ENCODE peak calls at places on chromosomes 12 and 14, in four cellular contexts. E is ovary, Y is A549, L is mammary epithelial cell. T is an unnamed sample.

GRCh38 chr12:88775742-88776151 is 195.5 kb upstream of the KITLG start:
- DNase-seq in E (no peak), Y (no peak), L (no peak), T (no peak)

GRCh38 chr14:102911991-102912761 is 10.3 kb upstream of the AMN start:
- DNase-seq in E (no peak), Y (no peak), L (no peak), T (no peak)

GRCh38 chr14:105899657-105900397 is 373.4 kb downstream of the TMEM121 start:
- DNase-seq in E (no peak), Y (no peak), L (no peak), T (no peak)

GRCh38 chr14:75881986-75882385 is 99.8 kb downstream of the TGFB3 start:
- DNase-seq in E (no peak), Y (no peak), L (no peak), T (no peak)

GRCh38 chr14:71497645-71498086 is 434.6 kb upstream of the RGS6 start:
- DNase-seq in E (no peak), Y (no peak), L (peak; percentile 69), T (no peak)

GRCh38 chr14:61342486-61342885 is 21.1 kb downstream of the PRKCH start:
- DNase-seq in E (no peak), Y (no peak), L (no peak), T (peak; percentile 68)

GRCh38 chr14:93925374-93925895 is 1.7 kb upstream of the FAM181A start:
- DNase-seq in E (no peak), Y (no peak), L (no peak), T (no peak)

GRCh38 chr12:48890657-48891418 is 25.2 kb upstream of the RND1 start:
- DNase-seq in E (peak; percentile 78), Y (no peak), L (peak; percentile 65), T (peak; percentile 51)

GRCh38 chr12:89244536-89244935 is 107.8 kb downstream of the DUSP6 start:
- DNase-seq in E (no peak), Y (no peak), L (no peak), T (no peak)

GRCh38 chr14:76077340-76077739 is 74.4 kb upstream of the GPATCH2L start:
- DNase-seq in E (no peak), Y (no peak), L (no peak), T (no peak)

GRCh38 chr12:53225635-53226424 is 6.2 kb downstream of the RARG start:
- DNase-seq in E (no peak), Y (no peak), L (peak; percentile 53), T (no peak)

GRCh38 chr12:21771311-21771710 is 3.2 kb downstream of the KCNJ8 start:
- DNase-seq in E (no peak), Y (no peak), L (no peak), T (no peak)

GRCh38 chr14:91414475-91415342 is 2.9 kb downstream of the CCDC88C start:
- DNase-seq in E (no peak), Y (no peak), L (no peak), T (no peak)
- H3K4me3 ChIP-seq in E (no peak overlapping the region), Y (no peak overlapping the region), L (no peak overlapping the region), T (peak overlapping the region; percentile 95)

GRCh38 chr12:57219205-57219992 is 2.8 kb downstream of the NXPH4 start:
- DNase-seq in E (no peak), Y (no peak), L (no peak), T (no peak)

GRCh38 chr12:57222286-57223190 is 5.9 kb downstream of the NXPH4 start:
- DNase-seq in E (no peak), Y (no peak), L (no peak), T (no peak)

GRCh38 chr12:57221169-57221917 is 4.7 kb downstream of the NXPH4 start:
- DNase-seq in E (no peak), Y (no peak), L (no peak), T (no peak)

GRCh38 chr12:57219993-57220728 is 3.6 kb downstream of the NXPH4 start:
- DNase-seq in E (no peak), Y (no peak), L (no peak), T (no peak)

DNA sequence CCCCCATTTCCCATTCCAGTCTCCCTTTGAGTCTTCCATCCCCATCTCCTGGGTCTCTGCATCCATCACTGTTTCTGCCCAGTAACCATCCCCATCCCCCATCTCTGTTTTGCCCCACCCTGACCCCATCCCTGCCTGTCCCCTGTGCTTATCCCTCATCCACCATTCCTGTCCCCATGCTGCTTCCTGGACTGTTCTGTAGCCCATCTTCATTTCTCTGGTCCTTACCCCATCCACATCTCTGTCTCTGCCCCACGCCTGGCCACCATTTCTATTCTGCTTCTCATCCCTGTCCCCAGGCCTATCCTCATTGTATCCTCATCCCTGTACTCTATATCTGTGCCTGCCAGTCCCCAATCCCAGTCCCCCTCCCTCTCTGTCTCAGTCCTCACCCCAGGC is 4.2 kb downstream of the NXPH4 start:
- DNase-seq in E (no peak), Y (no peak), L (no peak), T (no peak)
- H3K4me1 ChIP-seq in E (peaks cover 8% of the 10 kb centered on the region), Y (peaks cover 13% of the 10 kb centered on the region), L (peaks cover 15% of the 10 kb centered on the region), T (peaks cover 36% of the 10 kb centered on the region)

DNA sequence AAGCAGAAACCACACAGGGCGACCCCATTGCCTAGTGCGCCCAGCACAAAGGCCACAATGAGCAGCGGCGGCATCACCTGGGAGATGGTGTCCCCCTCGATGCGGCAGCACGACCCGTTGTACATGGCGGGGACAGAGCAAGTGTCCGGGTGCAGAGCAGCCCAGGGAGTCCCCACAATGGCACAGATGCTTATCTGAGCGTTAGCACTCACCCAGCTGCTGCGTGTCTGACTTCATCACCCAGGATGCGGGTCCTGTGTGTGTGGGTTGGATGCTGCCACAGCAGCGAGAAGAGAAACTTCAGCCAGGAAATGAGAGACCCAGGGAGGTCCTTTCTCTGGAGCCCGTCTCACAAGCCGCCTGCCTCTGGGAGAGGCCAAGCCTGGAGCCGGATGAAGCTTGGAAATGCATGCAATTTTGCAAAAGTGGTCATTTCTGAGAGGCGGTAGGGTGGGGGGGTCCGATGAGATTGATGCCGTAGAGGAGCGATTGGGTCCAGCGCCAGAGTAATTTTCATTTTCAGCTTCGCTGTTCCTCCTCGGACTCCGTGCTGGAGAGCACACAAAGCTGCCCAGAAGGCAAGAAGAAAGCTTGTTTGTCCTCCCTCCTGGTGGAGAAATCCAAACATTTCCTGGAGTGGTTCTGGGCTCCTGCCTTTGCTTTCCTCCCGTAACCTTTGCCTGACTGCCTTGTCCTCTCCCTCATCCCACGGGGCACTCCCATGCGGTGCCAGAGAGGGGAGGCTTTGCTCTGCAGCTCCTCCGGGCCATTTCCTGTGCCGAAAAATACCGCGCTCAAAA is at the start of gene HCAR1:
- DNase-seq in E (peak; percentile 27), Y (no peak), L (peak; percentile 61), T (peak; percentile 3)
- H3K4me3 ChIP-seq in E (peak within 1 kb of the TSS; percentile 28), Y (peak within 1 kb of the TSS; percentile 4), L (peak within 1 kb of the TSS; percentile 61), T (peak within 1 kb of the TSS; percentile 12)

DNA sequence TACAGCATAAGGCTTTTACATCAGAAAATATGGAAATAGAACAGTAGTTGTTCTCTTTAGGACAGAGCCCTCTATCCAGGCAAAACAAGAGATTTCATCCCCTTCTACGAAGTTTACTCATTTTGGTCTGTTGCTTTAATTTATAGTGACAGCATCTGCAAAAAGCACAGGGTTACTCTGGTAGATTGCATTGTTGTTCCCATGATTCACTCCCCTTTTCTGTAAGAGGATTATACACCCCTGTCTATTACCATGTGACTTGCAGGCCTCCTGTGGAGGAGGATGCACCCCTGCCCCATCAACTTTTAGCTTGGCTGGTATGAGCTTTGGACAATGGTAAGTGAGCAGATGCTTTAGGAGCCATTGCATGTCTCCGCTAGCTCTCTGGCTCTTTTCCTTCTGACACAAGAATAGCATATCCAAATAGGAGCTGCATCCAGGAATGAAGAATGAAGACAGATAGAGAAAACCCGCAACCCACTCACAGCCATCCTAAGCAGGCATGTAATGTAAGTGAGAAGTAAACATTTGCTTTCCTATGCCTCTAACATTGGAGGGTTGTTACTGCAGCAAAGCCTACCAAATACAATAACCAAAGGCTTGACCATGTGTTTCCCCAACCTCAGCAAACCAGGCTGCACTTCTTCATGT is 304.2 kb downstream of the AKAP6 start:
- DNase-seq in E (no peak), Y (no peak), L (no peak), T (no peak)
- H3K4me1 ChIP-seq in E (no peaks in the 10 kb centered on the region), Y (no peaks in the 10 kb centered on the region), L (no peaks in the 10 kb centered on the region), T (no peaks in the 10 kb centered on the region)

GRCh38 chr12:50925920-50926319 is 26.4 kb upstream of the HIGD1C start:
- DNase-seq in E (no peak), Y (no peak), L (no peak), T (no peak)
- H3K4me3 ChIP-seq in E (peak overlapping the region; percentile 69), Y (no peak overlapping the region), L (peak overlapping the region; percentile 63), T (no peak overlapping the region)

GRCh38 chr12:108665608-108666202 is 32.0 kb upstream of the SELPLG start:
- DNase-seq in E (no peak), Y (no peak), L (no peak), T (no peak)
- H3K4me1 ChIP-seq in E (peaks cover 6% of the 10 kb centered on the region), Y (peaks cover 61% of the 10 kb centered on the region), L (peaks cover 21% of the 10 kb centered on the region), T (peaks cover 5% of the 10 kb centered on the region)

DNA sequence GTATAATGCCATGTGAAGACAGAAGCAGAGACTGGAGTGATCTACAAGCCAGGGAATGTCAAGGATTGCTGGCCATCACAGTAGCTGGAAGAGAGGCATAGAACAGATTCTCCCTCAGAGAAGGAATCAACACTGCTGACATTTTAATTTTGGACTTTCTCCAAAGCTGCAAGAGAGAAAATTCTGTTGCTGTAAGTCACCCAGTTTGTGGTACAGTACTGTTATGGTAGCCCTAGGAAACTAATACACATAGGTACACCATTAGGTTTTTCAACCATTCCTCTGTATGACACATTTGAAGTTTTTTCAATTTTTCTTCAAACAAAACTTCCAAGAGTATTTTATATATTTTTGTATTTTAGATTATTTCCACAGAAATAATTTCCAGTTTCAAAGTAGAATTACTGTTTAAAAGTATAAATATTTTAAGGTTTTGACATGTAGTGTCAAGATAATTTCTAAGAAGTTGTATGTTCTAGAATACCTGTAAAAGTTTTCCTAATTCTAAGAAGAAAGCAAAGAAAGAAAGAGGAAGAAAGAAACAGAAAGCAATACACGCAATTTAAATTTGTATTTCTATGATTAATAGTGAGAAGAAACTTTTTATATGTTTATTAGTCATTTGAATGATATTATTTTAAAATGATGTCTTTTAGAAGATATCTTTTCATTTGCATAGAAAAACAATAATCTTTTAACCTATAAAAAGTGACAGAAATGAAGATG is 64.9 kb upstream of the CATSPERB start:
- DNase-seq in E (no peak), Y (no peak), L (peak; percentile 17), T (no peak)
- H3K4me3 ChIP-seq in E (no peak overlapping the region), Y (no peak overlapping the region), L (no peak overlapping the region), T (no peak overlapping the region)

DNA sequence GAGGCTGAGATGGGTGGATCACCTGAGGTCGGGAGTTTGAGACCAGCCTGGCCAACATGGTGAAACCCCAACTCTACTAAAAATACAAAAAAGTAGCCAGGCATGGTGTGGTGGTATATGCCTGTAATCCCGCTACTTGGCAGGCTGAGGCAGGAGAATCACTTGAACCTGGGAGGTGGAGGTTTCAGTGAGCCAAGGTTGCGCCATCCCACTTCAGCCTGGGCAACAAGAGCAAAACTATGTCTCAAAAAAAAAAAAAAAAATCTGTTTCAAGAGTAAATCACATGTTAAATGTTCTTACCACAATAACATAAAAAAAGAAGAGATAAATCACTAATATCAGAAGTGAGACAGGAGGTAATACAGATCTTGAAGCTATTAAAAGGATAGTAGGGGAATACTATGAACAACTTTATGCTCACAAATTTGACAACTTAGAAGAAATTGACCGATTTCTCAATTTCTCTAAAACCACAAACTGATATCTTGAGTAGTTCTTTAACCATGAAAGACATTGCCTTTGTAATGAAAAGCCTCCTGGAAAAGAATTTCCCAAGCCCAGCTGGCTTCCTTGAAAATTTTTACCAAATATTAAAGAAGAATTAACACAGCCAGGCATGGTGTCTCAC is 37.7 kb downstream of the TAOK3 start:
- DNase-seq in E (no peak), Y (no peak), L (no peak), T (no peak)
- H3K4me1 ChIP-seq in E (peaks cover 1% of the 10 kb centered on the region), Y (peaks cover 51% of the 10 kb centered on the region), L (no peaks in the 10 kb centered on the region), T (no peaks in the 10 kb centered on the region)